ENCODE peak calls at places on chromosomes 6 and 20, in seven cellular contexts. One of them, this sample, is unnamed.

GRCh38 chr6:2866183-2866846 is 24.7 kb upstream of the SERPINB1 start:
- DNase-seq in stimulated activated CD4-positive, alpha-beta T cell treated with anti-CD3 and anti-CD28 coated beads, Interleukin-1b, Interleukin-23, amount 100 ng/mL, for 24 hours: no peak
- DNase-seq in breast epithelium: no peak
- DNase-seq in glutamatergic neuron: no peak
- DNase-seq in T-helper 2 cell: no peak
- DNase-seq in endothelial cell: no peak
- DNase-seq in M059J: peak; percentile 40
- DNase-seq in this sample: no peak

GRCh38 chr20:17570347-17571152 is 675 bp downstream of the DSTN start:
- DNase-seq in stimulated activated CD4-positive, alpha-beta T cell treated with anti-CD3 and anti-CD28 coated beads, Interleukin-1b, Interleukin-23, amount 100 ng/mL, for 24 hours: no peak
- DNase-seq in breast epithelium: peak; percentile 58
- DNase-seq in glutamatergic neuron: peak; percentile 70
- DNase-seq in T-helper 2 cell: peak; percentile 3
- DNase-seq in endothelial cell: peak; percentile 56
- DNase-seq in M059J: peak; percentile 77
- DNase-seq in this sample: peak; percentile 77

GRCh38 chr20:48632017-48632824 is 195.6 kb downstream of the PREX1 start:
- DNase-seq in stimulated activated CD4-positive, alpha-beta T cell treated with anti-CD3 and anti-CD28 coated beads, Interleukin-1b, Interleukin-23, amount 100 ng/mL, for 24 hours: no peak
- DNase-seq in breast epithelium: no peak
- DNase-seq in glutamatergic neuron: no peak
- DNase-seq in T-helper 2 cell: no peak
- DNase-seq in endothelial cell: no peak
- DNase-seq in M059J: peak; percentile 30
- DNase-seq in this sample: no peak

GRCh38 chr6:157996201-157996712 is 14.6 kb downstream of the SYNJ2 start:
- DNase-seq in stimulated activated CD4-positive, alpha-beta T cell treated with anti-CD3 and anti-CD28 coated beads, Interleukin-1b, Interleukin-23, amount 100 ng/mL, for 24 hours: no peak
- DNase-seq in breast epithelium: no peak
- DNase-seq in glutamatergic neuron: no peak
- DNase-seq in T-helper 2 cell: no peak
- DNase-seq in endothelial cell: no peak
- DNase-seq in M059J: no peak
- DNase-seq in this sample: no peak

GRCh38 chr6:40286721-40287120 is 300.4 kb downstream of the LRFN2 start:
- DNase-seq in stimulated activated CD4-positive, alpha-beta T cell treated with anti-CD3 and anti-CD28 coated beads, Interleukin-1b, Interleukin-23, amount 100 ng/mL, for 24 hours: no peak
- DNase-seq in breast epithelium: no peak
- DNase-seq in glutamatergic neuron: no peak
- DNase-seq in T-helper 2 cell: no peak
- DNase-seq in endothelial cell: no peak
- DNase-seq in M059J: no peak
- DNase-seq in this sample: no peak

GRCh38 chr6:158417760-158418098 is 105.5 kb downstream of the TULP4 start:
- DNase-seq in stimulated activated CD4-positive, alpha-beta T cell treated with anti-CD3 and anti-CD28 coated beads, Interleukin-1b, Interleukin-23, amount 100 ng/mL, for 24 hours: no peak
- DNase-seq in breast epithelium: no peak
- DNase-seq in glutamatergic neuron: no peak
- DNase-seq in T-helper 2 cell: no peak
- DNase-seq in endothelial cell: no peak
- DNase-seq in M059J: peak; percentile 78
- DNase-seq in this sample: no peak

GRCh38 chr6:48449002-48449401 is 338.0 kb upstream of the PTCHD4 start:
- DNase-seq in stimulated activated CD4-positive, alpha-beta T cell treated with anti-CD3 and anti-CD28 coated beads, Interleukin-1b, Interleukin-23, amount 100 ng/mL, for 24 hours: no peak
- DNase-seq in breast epithelium: no peak
- DNase-seq in glutamatergic neuron: no peak
- DNase-seq in T-helper 2 cell: no peak
- DNase-seq in endothelial cell: no peak
- DNase-seq in M059J: no peak
- DNase-seq in this sample: peak; percentile 7

GRCh38 chr6:12709556-12709955 is 7.0 kb upstream of the PHACTR1 start:
- DNase-seq in stimulated activated CD4-positive, alpha-beta T cell treated with anti-CD3 and anti-CD28 coated beads, Interleukin-1b, Interleukin-23, amount 100 ng/mL, for 24 hours: no peak
- DNase-seq in breast epithelium: no peak
- DNase-seq in glutamatergic neuron: no peak
- DNase-seq in T-helper 2 cell: no peak
- DNase-seq in endothelial cell: no peak
- DNase-seq in M059J: no peak
- DNase-seq in this sample: no peak

GRCh38 chr6:69907981-69908498 is 41.7 kb downstream of the COL19A1 start:
- DNase-seq in stimulated activated CD4-positive, alpha-beta T cell treated with anti-CD3 and anti-CD28 coated beads, Interleukin-1b, Interleukin-23, amount 100 ng/mL, for 24 hours: no peak
- DNase-seq in breast epithelium: no peak
- DNase-seq in glutamatergic neuron: no peak
- DNase-seq in T-helper 2 cell: no peak
- DNase-seq in endothelial cell: no peak
- DNase-seq in M059J: no peak
- DNase-seq in this sample: no peak

GRCh38 chr6:85078071-85078470 is 313.7 kb upstream of the TBX18 start:
- DNase-seq in stimulated activated CD4-positive, alpha-beta T cell treated with anti-CD3 and anti-CD28 coated beads, Interleukin-1b, Interleukin-23, amount 100 ng/mL, for 24 hours: no peak
- DNase-seq in breast epithelium: no peak
- DNase-seq in glutamatergic neuron: no peak
- DNase-seq in T-helper 2 cell: no peak
- DNase-seq in endothelial cell: no peak
- DNase-seq in M059J: peak; percentile 93
- DNase-seq in this sample: peak; percentile 23

GRCh38 chr6:158560787-158561246 is 926 bp downstream of the TMEM181 start:
- DNase-seq in stimulated activated CD4-positive, alpha-beta T cell treated with anti-CD3 and anti-CD28 coated beads, Interleukin-1b, Interleukin-23, amount 100 ng/mL, for 24 hours: no peak
- DNase-seq in breast epithelium: no peak
- DNase-seq in glutamatergic neuron: no peak
- DNase-seq in T-helper 2 cell: no peak
- DNase-seq in endothelial cell: no peak
- DNase-seq in M059J: peak; percentile 21
- DNase-seq in this sample: no peak

GRCh38 chr6:147750420-147750819 is 241.9 kb downstream of the SAMD5 start:
- DNase-seq in stimulated activated CD4-positive, alpha-beta T cell treated with anti-CD3 and anti-CD28 coated beads, Interleukin-1b, Interleukin-23, amount 100 ng/mL, for 24 hours: no peak
- DNase-seq in breast epithelium: no peak
- DNase-seq in glutamatergic neuron: no peak
- DNase-seq in T-helper 2 cell: no peak
- DNase-seq in endothelial cell: no peak
- DNase-seq in M059J: no peak
- DNase-seq in this sample: no peak

GRCh38 chr20:40689100-40689942 is at the start of gene MAFB:
- DNase-seq in stimulated activated CD4-positive, alpha-beta T cell treated with anti-CD3 and anti-CD28 coated beads, Interleukin-1b, Interleukin-23, amount 100 ng/mL, for 24 hours: peak; percentile 43
- DNase-seq in breast epithelium: peak; percentile 95
- DNase-seq in glutamatergic neuron: peak; percentile 91
- DNase-seq in T-helper 2 cell: peak; percentile 27
- DNase-seq in endothelial cell: peak; percentile 87
- DNase-seq in M059J: peak; percentile 91
- DNase-seq in this sample: peak; percentile 44

GRCh38 chr20:36644032-36644712 is 1.8 kb downstream of the SLA2 start:
- DNase-seq in stimulated activated CD4-positive, alpha-beta T cell treated with anti-CD3 and anti-CD28 coated beads, Interleukin-1b, Interleukin-23, amount 100 ng/mL, for 24 hours: peak; percentile 55
- DNase-seq in breast epithelium: no peak
- DNase-seq in glutamatergic neuron: no peak
- DNase-seq in T-helper 2 cell: peak; percentile 81
- DNase-seq in endothelial cell: no peak
- DNase-seq in M059J: no peak
- DNase-seq in this sample: no peak

GRCh38 chr6:135906542-135906941 is 55.0 kb downstream of the PDE7B start:
- DNase-seq in stimulated activated CD4-positive, alpha-beta T cell treated with anti-CD3 and anti-CD28 coated beads, Interleukin-1b, Interleukin-23, amount 100 ng/mL, for 24 hours: no peak
- DNase-seq in breast epithelium: no peak
- DNase-seq in glutamatergic neuron: no peak
- DNase-seq in T-helper 2 cell: no peak
- DNase-seq in endothelial cell: no peak
- DNase-seq in M059J: peak; percentile 63
- DNase-seq in this sample: no peak

GRCh38 chr20:25571817-25572216 is 13.5 kb downstream of the NINL start:
- DNase-seq in stimulated activated CD4-positive, alpha-beta T cell treated with anti-CD3 and anti-CD28 coated beads, Interleukin-1b, Interleukin-23, amount 100 ng/mL, for 24 hours: no peak
- DNase-seq in breast epithelium: no peak
- DNase-seq in glutamatergic neuron: no peak
- DNase-seq in T-helper 2 cell: no peak
- DNase-seq in endothelial cell: no peak
- DNase-seq in M059J: no peak
- DNase-seq in this sample: no peak

GRCh38 chr6:25477006-25477590 is 174.9 kb upstream of the SCGN start:
- DNase-seq in stimulated activated CD4-positive, alpha-beta T cell treated with anti-CD3 and anti-CD28 coated beads, Interleukin-1b, Interleukin-23, amount 100 ng/mL, for 24 hours: no peak
- DNase-seq in breast epithelium: no peak
- DNase-seq in glutamatergic neuron: no peak
- DNase-seq in T-helper 2 cell: no peak
- DNase-seq in endothelial cell: no peak
- DNase-seq in M059J: peak; percentile 90
- DNase-seq in this sample: no peak

GRCh38 chr20:25000268-25000801 is 7.8 kb upstream of the APMAP start:
- DNase-seq in stimulated activated CD4-positive, alpha-beta T cell treated with anti-CD3 and anti-CD28 coated beads, Interleukin-1b, Interleukin-23, amount 100 ng/mL, for 24 hours: no peak
- DNase-seq in breast epithelium: peak; percentile 84
- DNase-seq in glutamatergic neuron: no peak
- DNase-seq in T-helper 2 cell: no peak
- DNase-seq in endothelial cell: no peak
- DNase-seq in M059J: peak; percentile 92
- DNase-seq in this sample: peak; percentile 35

GRCh38 chr6:56699066-56699654 is 56.5 kb upstream of the DST start:
- DNase-seq in stimulated activated CD4-positive, alpha-beta T cell treated with anti-CD3 and anti-CD28 coated beads, Interleukin-1b, Interleukin-23, amount 100 ng/mL, for 24 hours: no peak
- DNase-seq in breast epithelium: no peak
- DNase-seq in glutamatergic neuron: no peak
- DNase-seq in T-helper 2 cell: no peak
- DNase-seq in endothelial cell: no peak
- DNase-seq in M059J: peak; percentile 49
- DNase-seq in this sample: no peak

GRCh38 chr6:168219167-168219566 is 100.4 kb downstream of the DACT2 start:
- DNase-seq in stimulated activated CD4-positive, alpha-beta T cell treated with anti-CD3 and anti-CD28 coated beads, Interleukin-1b, Interleukin-23, amount 100 ng/mL, for 24 hours: no peak
- DNase-seq in breast epithelium: no peak
- DNase-seq in glutamatergic neuron: no peak
- DNase-seq in T-helper 2 cell: no peak
- DNase-seq in endothelial cell: no peak
- DNase-seq in M059J: no peak
- DNase-seq in this sample: no peak

GRCh38 chr6:34142599-34142998 is 3.3 kb downstream of the GRM4 start:
- DNase-seq in stimulated activated CD4-positive, alpha-beta T cell treated with anti-CD3 and anti-CD28 coated beads, Interleukin-1b, Interleukin-23, amount 100 ng/mL, for 24 hours: no peak
- DNase-seq in breast epithelium: no peak
- DNase-seq in glutamatergic neuron: peak; percentile 72
- DNase-seq in T-helper 2 cell: no peak
- DNase-seq in endothelial cell: no peak
- DNase-seq in M059J: no peak
- DNase-seq in this sample: no peak

GRCh38 chr6:28789553-28790083 is 134.2 kb downstream of the TRIM27 start:
- DNase-seq in stimulated activated CD4-positive, alpha-beta T cell treated with anti-CD3 and anti-CD28 coated beads, Interleukin-1b, Interleukin-23, amount 100 ng/mL, for 24 hours: peak; percentile 33
- DNase-seq in breast epithelium: no peak
- DNase-seq in glutamatergic neuron: no peak
- DNase-seq in T-helper 2 cell: no peak
- DNase-seq in endothelial cell: no peak
- DNase-seq in M059J: peak; percentile 86
- DNase-seq in this sample: peak; percentile 78